ENCODE peak calls at places on chromosomes 1 and 21, in four cellular contexts. L, Y, Z and O are unnamed samples.

GRCh38 chr1:30191154-30191702 is 532.2 kb downstream of the MATN1 start:
- DNase-seq in L (no peak), Y (peak; percentile 81), Z (peak; percentile 56), O (no peak)

GRCh38 chr1:1162597-1163537 is 10.8 kb upstream of the TTLL10 start:
- DNase-seq in L (no peak), Y (no peak), Z (no peak), O (no peak)

GRCh38 chr1:85865183-85865582 is 156.9 kb upstream of the ZNHIT6 start:
- DNase-seq in L (no peak), Y (peak; percentile 5), Z (peak; percentile 25), O (no peak)

GRCh38 chr1:160664573-160665051 is 17.8 kb upstream of the SLAMF1 start:
- DNase-seq in L (no peak), Y (no peak), Z (no peak), O (no peak)

GRCh38 chr1:66371233-66372005 is 162.5 kb upstream of the SGIP1 start:
- DNase-seq in L (no peak), Y (no peak), Z (peak; percentile 79), O (no peak)

GRCh38 chr21:38082936-38083335 is 166.7 kb upstream of the KCNJ6 start:
- DNase-seq in L (no peak), Y (no peak), Z (no peak), O (no peak)

GRCh38 chr1:168467452-168467851 is 76.3 kb downstream of the XCL2 start:
- DNase-seq in L (no peak), Y (no peak), Z (no peak), O (no peak)

GRCh38 chr1:6625579-6626149 is 996 bp downstream of the THAP3 start:
- DNase-seq in L (peak; percentile 61), Y (no peak), Z (peak; percentile 51), O (no peak)

GRCh38 chr1:85577421-85578320 is 2.9 kb upstream of the CCN1 start:
- DNase-seq in L (no peak), Y (peak; percentile 49), Z (no peak), O (peak; percentile 89)

GRCh38 chr1:35452086-35452485 is 105.1 kb downstream of the KIAA0319L start:
- DNase-seq in L (peak; percentile 23), Y (peak; percentile 34), Z (peak; percentile 16), O (peak; percentile 59)

GRCh38 chr1:14504517-14504916 is 94.0 kb upstream of the KAZN start:
- DNase-seq in L (no peak), Y (no peak), Z (no peak), O (no peak)

GRCh38 chr1:34500451-34500850 is 254.4 kb upstream of the GJB5 start:
- DNase-seq in L (no peak), Y (no peak), Z (no peak), O (no peak)

GRCh38 chr1:109924316-109924715 is 13.7 kb downstream of the CSF1 start:
- DNase-seq in L (no peak), Y (no peak), Z (no peak), O (no peak)